ENCODE peak calls at places on chromosomes 3 and 15, in eight cellular contexts. One of them, this sample, is unnamed.
A peak's percentile ranks its signal among the peaks of the same experiment; 100 is the strongest.

GRCh38 chr3:14519406-14519805 is 20.7 kb downstream of the GRIP2 start:
- DNase-seq in astrocyte: no peak
- DNase-seq in cardiac muscle cell: no peak
- DNase-seq in foreskin fibroblast: no peak
- DNase-seq in lower leg skin: peak; percentile 31
- DNase-seq in PC-9: no peak
- DNase-seq in ovary: peak; percentile 5
- DNase-seq in right lobe of liver: no peak
- DNase-seq in this sample: no peak

GRCh38 chr3:40308725-40309438 is 625 bp upstream of the EIF1B start:
- DNase-seq in PC-9: no peak
- DNase-seq in foreskin fibroblast: no peak
- DNase-seq in ovary: no peak
- DNase-seq in cardiac muscle cell: no peak
- DNase-seq in right lobe of liver: no peak
- DNase-seq in lower leg skin: no peak
- DNase-seq in astrocyte: no peak
- DNase-seq in this sample: no peak

GRCh38 chr15:70428211-70428822 is 330.6 kb upstream of the TLE3 start:
- DNase-seq in foreskin fibroblast: no peak
- DNase-seq in ovary: no peak
- DNase-seq in PC-9: peak; percentile 56
- DNase-seq in cardiac muscle cell: no peak
- DNase-seq in astrocyte: no peak
- DNase-seq in right lobe of liver: no peak
- DNase-seq in lower leg skin: no peak
- DNase-seq in this sample: no peak

GRCh38 chr3:126886217-126886616 is 96.7 kb upstream of the PLXNA1 start:
- DNase-seq in astrocyte: peak; percentile 36
- DNase-seq in foreskin fibroblast: no peak
- DNase-seq in lower leg skin: no peak
- DNase-seq in ovary: no peak
- DNase-seq in PC-9: no peak
- DNase-seq in cardiac muscle cell: no peak
- DNase-seq in right lobe of liver: no peak
- DNase-seq in this sample: no peak

GRCh38 chr3:51718547-51719412 is 11.9 kb downstream of the GRM2 start:
- DNase-seq in PC-9: peak; percentile 43
- DNase-seq in cardiac muscle cell: peak; percentile 84
- DNase-seq in ovary: no peak
- DNase-seq in right lobe of liver: peak; percentile 82
- DNase-seq in lower leg skin: peak; percentile 84
- DNase-seq in foreskin fibroblast: peak; percentile 64
- DNase-seq in astrocyte: no peak
- DNase-seq in this sample: no peak

GRCh38 chr3:130488288-130488687 is 28.7 kb upstream of the COL6A6 start:
- DNase-seq in ovary: no peak
- DNase-seq in right lobe of liver: no peak
- DNase-seq in astrocyte: no peak
- DNase-seq in lower leg skin: no peak
- DNase-seq in PC-9: no peak
- DNase-seq in cardiac muscle cell: no peak
- DNase-seq in foreskin fibroblast: peak; percentile 44
- DNase-seq in this sample: no peak

GRCh38 chr3:22609139-22609538 is 594.0 kb upstream of the UBE2E2 start:
- DNase-seq in cardiac muscle cell: no peak
- DNase-seq in astrocyte: no peak
- DNase-seq in lower leg skin: no peak
- DNase-seq in foreskin fibroblast: peak; percentile 59
- DNase-seq in ovary: no peak
- DNase-seq in right lobe of liver: no peak
- DNase-seq in PC-9: no peak
- DNase-seq in this sample: no peak

GRCh38 chr3:197907196-197907595 is 42.8 kb upstream of the RPL35A start:
- DNase-seq in cardiac muscle cell: no peak
- DNase-seq in right lobe of liver: no peak
- DNase-seq in foreskin fibroblast: peak; percentile 51
- DNase-seq in PC-9: no peak
- DNase-seq in astrocyte: no peak
- DNase-seq in lower leg skin: peak; percentile 0
- DNase-seq in ovary: no peak
- DNase-seq in this sample: no peak

GRCh38 chr3:124266517-124266916 is 274.6 kb upstream of the ROPN1 start:
- DNase-seq in cardiac muscle cell: peak; percentile 48
- DNase-seq in right lobe of liver: no peak
- DNase-seq in foreskin fibroblast: no peak
- DNase-seq in astrocyte: no peak
- DNase-seq in lower leg skin: no peak
- DNase-seq in ovary: no peak
- DNase-seq in PC-9: no peak
- DNase-seq in this sample: no peak

GRCh38 chr15:94125131-94125530 is 106.2 kb upstream of the MCTP2 start:
- DNase-seq in foreskin fibroblast: peak; percentile 70
- DNase-seq in ovary: no peak
- DNase-seq in astrocyte: no peak
- DNase-seq in lower leg skin: no peak
- DNase-seq in cardiac muscle cell: no peak
- DNase-seq in PC-9: no peak
- DNase-seq in right lobe of liver: no peak
- DNase-seq in this sample: no peak

GRCh38 chr3:126134219-126134975 is 46.0 kb downstream of the ALDH1L1 start:
- DNase-seq in lower leg skin: peak; percentile 94
- DNase-seq in cardiac muscle cell: peak; percentile 82
- DNase-seq in astrocyte: peak; percentile 10
- DNase-seq in PC-9: no peak
- DNase-seq in right lobe of liver: peak; percentile 41
- DNase-seq in foreskin fibroblast: peak; percentile 75
- DNase-seq in ovary: peak; percentile 85
- DNase-seq in this sample: peak; percentile 25

GRCh38 chr15:48861813-48862431 is 16.0 kb upstream of the EID1 start:
- DNase-seq in lower leg skin: no peak
- DNase-seq in astrocyte: peak; percentile 52
- DNase-seq in cardiac muscle cell: peak; percentile 70
- DNase-seq in right lobe of liver: no peak
- DNase-seq in ovary: no peak
- DNase-seq in foreskin fibroblast: peak; percentile 86
- DNase-seq in PC-9: no peak
- DNase-seq in this sample: no peak

GRCh38 chr3:52527732-52528595 is 5.7 kb downstream of the NT5DC2 start:
- DNase-seq in cardiac muscle cell: no peak
- DNase-seq in lower leg skin: peak; percentile 74
- DNase-seq in right lobe of liver: peak; percentile 16
- DNase-seq in foreskin fibroblast: no peak
- DNase-seq in PC-9: no peak
- DNase-seq in astrocyte: no peak
- DNase-seq in ovary: no peak
- DNase-seq in this sample: peak; percentile 6

GRCh38 chr15:59247364-59247763 is 40.7 kb downstream of the LDHAL6B start:
- DNase-seq in lower leg skin: no peak
- DNase-seq in astrocyte: peak; percentile 47
- DNase-seq in right lobe of liver: peak; percentile 35
- DNase-seq in PC-9: peak; percentile 48
- DNase-seq in ovary: peak; percentile 30
- DNase-seq in foreskin fibroblast: peak; percentile 82
- DNase-seq in cardiac muscle cell: peak; percentile 89
- DNase-seq in this sample: no peak

GRCh38 chr15:66066005-66066404 is 187.5 kb downstream of the MEGF11 start:
- DNase-seq in cardiac muscle cell: no peak
- DNase-seq in PC-9: no peak
- DNase-seq in ovary: no peak
- DNase-seq in lower leg skin: peak; percentile 58
- DNase-seq in foreskin fibroblast: no peak
- DNase-seq in astrocyte: no peak
- DNase-seq in right lobe of liver: no peak
- DNase-seq in this sample: no peak

GRCh38 chr3:28745436-28745835 is 396.8 kb upstream of the AZI2 start:
- DNase-seq in astrocyte: peak; percentile 21
- DNase-seq in PC-9: no peak
- DNase-seq in right lobe of liver: no peak
- DNase-seq in cardiac muscle cell: no peak
- DNase-seq in ovary: no peak
- DNase-seq in lower leg skin: no peak
- DNase-seq in foreskin fibroblast: peak; percentile 10
- DNase-seq in this sample: no peak

GRCh38 chr15:99321477-99321876 is 70.2 kb downstream of the LRRC28 start:
- DNase-seq in lower leg skin: no peak
- DNase-seq in cardiac muscle cell: no peak
- DNase-seq in right lobe of liver: no peak
- DNase-seq in ovary: no peak
- DNase-seq in foreskin fibroblast: no peak
- DNase-seq in astrocyte: no peak
- DNase-seq in PC-9: no peak
- DNase-seq in this sample: no peak

GRCh38 chr15:99322643-99323405 is 71.5 kb downstream of the LRRC28 start:
- DNase-seq in ovary: no peak
- DNase-seq in lower leg skin: no peak
- DNase-seq in astrocyte: peak; percentile 31
- DNase-seq in cardiac muscle cell: no peak
- DNase-seq in right lobe of liver: no peak
- DNase-seq in PC-9: no peak
- DNase-seq in foreskin fibroblast: no peak
- DNase-seq in this sample: no peak

GRCh38 chr15:99326235-99326634 is 75.0 kb downstream of the LRRC28 start:
- DNase-seq in right lobe of liver: no peak
- DNase-seq in cardiac muscle cell: no peak
- DNase-seq in lower leg skin: no peak
- DNase-seq in ovary: no peak
- DNase-seq in PC-9: no peak
- DNase-seq in astrocyte: no peak
- DNase-seq in foreskin fibroblast: no peak
- DNase-seq in this sample: peak; percentile 16

GRCh38 chr15:99324700-99325099 is 73.4 kb downstream of the LRRC28 start:
- DNase-seq in lower leg skin: no peak
- DNase-seq in ovary: no peak
- DNase-seq in cardiac muscle cell: no peak
- DNase-seq in right lobe of liver: no peak
- DNase-seq in astrocyte: no peak
- DNase-seq in PC-9: no peak
- DNase-seq in foreskin fibroblast: no peak
- DNase-seq in this sample: no peak

GRCh38 chr15:99324082-99324620 is 72.9 kb downstream of the LRRC28 start:
- DNase-seq in astrocyte: peak; percentile 94
- DNase-seq in cardiac muscle cell: peak; percentile 56
- DNase-seq in foreskin fibroblast: peak; percentile 89
- DNase-seq in PC-9: peak; percentile 47
- DNase-seq in right lobe of liver: no peak
- DNase-seq in lower leg skin: no peak
- DNase-seq in ovary: no peak
- DNase-seq in this sample: peak; percentile 34
- H3K4me3 ChIP-seq in astrocyte: peak overlapping the region; percentile 45
- H3K4me3 ChIP-seq in cardiac muscle cell: no peak overlapping the region
- H3K4me3 ChIP-seq in foreskin fibroblast: no peak overlapping the region
- H3K4me3 ChIP-seq in PC-9: peak overlapping the region; percentile 39
- H3K4me3 ChIP-seq in right lobe of liver: no peak overlapping the region
- H3K4me3 ChIP-seq in lower leg skin: no peak overlapping the region
- H3K4me3 ChIP-seq in ovary: no peak overlapping the region
- H3K4me3 ChIP-seq in this sample: peak overlapping the region; percentile 34

GRCh38 chr3:131526801-131527347 is 24.1 kb upstream of the MRPL3 start:
- DNase-seq in ovary: peak; percentile 26
- DNase-seq in PC-9: no peak
- DNase-seq in foreskin fibroblast: peak; percentile 78
- DNase-seq in cardiac muscle cell: peak; percentile 46
- DNase-seq in astrocyte: peak; percentile 40
- DNase-seq in lower leg skin: no peak
- DNase-seq in right lobe of liver: peak; percentile 42
- DNase-seq in this sample: no peak
- TF ChIP-seq CTCF in ovary: no peak
- TF ChIP-seq CTCF in PC-9: peak; percentile 28
- TF ChIP-seq CTCF in foreskin fibroblast: peak; percentile 53
- TF ChIP-seq CTCF in cardiac muscle cell: peak; percentile 71
- TF ChIP-seq CTCF in astrocyte: peak; percentile 7
- TF ChIP-seq CTCF in lower leg skin: no peak
- TF ChIP-seq CTCF in right lobe of liver: no peak
- TF ChIP-seq CTCF in this sample: no peak

GRCh38 chr15:25849431-25849921 is 13.7 kb downstream of the ATP10A start:
- DNase-seq in foreskin fibroblast: peak; percentile 88
- DNase-seq in right lobe of liver: no peak
- DNase-seq in PC-9: no peak
- DNase-seq in astrocyte: peak; percentile 88
- DNase-seq in lower leg skin: no peak
- DNase-seq in ovary: peak; percentile 39
- DNase-seq in cardiac muscle cell: no peak
- DNase-seq in this sample: no peak

GRCh38 chr15:25848325-25848724 is 14.8 kb downstream of the ATP10A start:
- DNase-seq in ovary: no peak
- DNase-seq in PC-9: no peak
- DNase-seq in right lobe of liver: no peak
- DNase-seq in cardiac muscle cell: no peak
- DNase-seq in lower leg skin: no peak
- DNase-seq in foreskin fibroblast: no peak
- DNase-seq in astrocyte: no peak
- DNase-seq in this sample: no peak

GRCh38 chr15:25847066-25847465 is 16.1 kb downstream of the ATP10A start:
- DNase-seq in foreskin fibroblast: no peak
- DNase-seq in right lobe of liver: no peak
- DNase-seq in lower leg skin: no peak
- DNase-seq in cardiac muscle cell: no peak
- DNase-seq in astrocyte: no peak
- DNase-seq in PC-9: no peak
- DNase-seq in ovary: no peak
- DNase-seq in this sample: no peak

GRCh38 chr15:25850154-25851111 is 12.7 kb downstream of the ATP10A start:
- DNase-seq in cardiac muscle cell: peak; percentile 51
- DNase-seq in right lobe of liver: peak; percentile 58
- DNase-seq in lower leg skin: peak; percentile 94
- DNase-seq in foreskin fibroblast: peak; percentile 90
- DNase-seq in astrocyte: peak; percentile 64
- DNase-seq in PC-9: no peak
- DNase-seq in ovary: peak; percentile 64
- DNase-seq in this sample: peak; percentile 56

GRCh38 chr15:25848769-25849430 is 14.2 kb downstream of the ATP10A start:
- DNase-seq in ovary: no peak
- DNase-seq in PC-9: no peak
- DNase-seq in cardiac muscle cell: no peak
- DNase-seq in foreskin fibroblast: no peak
- DNase-seq in right lobe of liver: no peak
- DNase-seq in lower leg skin: no peak
- DNase-seq in astrocyte: no peak
- DNase-seq in this sample: no peak
- H3K4me3 ChIP-seq in ovary: no peak overlapping the region
- H3K4me3 ChIP-seq in PC-9: no peak overlapping the region
- H3K4me3 ChIP-seq in cardiac muscle cell: no peak overlapping the region
- H3K4me3 ChIP-seq in foreskin fibroblast: peak overlapping the region; percentile 58
- H3K4me3 ChIP-seq in right lobe of liver: no peak overlapping the region
- H3K4me3 ChIP-seq in lower leg skin: no peak overlapping the region
- H3K4me3 ChIP-seq in astrocyte: peak overlapping the region; percentile 56
- H3K4me3 ChIP-seq in this sample: no peak overlapping the region

DNA sequence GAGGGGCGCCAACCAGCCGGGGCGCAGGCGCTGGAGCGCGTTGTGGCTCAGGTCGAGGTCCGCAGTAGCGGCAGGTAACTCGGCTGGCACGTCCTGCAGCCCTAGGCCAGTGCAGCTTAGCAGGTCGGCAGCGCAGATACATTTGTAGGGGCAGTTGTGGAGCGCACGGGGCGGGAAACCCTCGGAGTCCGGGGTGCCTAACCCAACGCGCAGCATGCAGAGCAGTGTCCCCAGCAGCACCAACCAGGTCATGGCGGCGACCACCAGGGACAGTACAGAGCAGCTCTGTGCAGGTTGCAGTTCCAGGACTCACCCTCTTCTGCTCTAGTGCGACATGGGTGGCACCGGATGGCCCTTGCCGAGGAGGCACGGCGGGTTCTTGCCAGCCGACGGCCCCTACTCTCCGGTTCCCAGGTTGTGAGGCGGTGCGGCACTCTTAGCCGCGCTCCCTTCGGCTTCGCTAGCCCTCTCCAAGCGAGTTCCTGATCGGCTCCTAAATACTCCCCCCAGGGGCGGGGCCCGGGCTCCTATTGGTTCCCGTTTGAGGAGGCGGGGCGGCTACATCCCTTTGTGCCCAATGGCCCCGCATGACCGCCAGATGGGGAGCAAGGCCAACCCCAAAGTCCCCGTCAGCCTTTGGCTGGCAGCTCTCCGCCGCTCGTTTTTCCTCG is at the start of gene AMIGO3:
- DNase-seq in foreskin fibroblast: peak; percentile 97
- DNase-seq in PC-9: no peak
- DNase-seq in astrocyte: peak; percentile 80
- DNase-seq in right lobe of liver: peak; percentile 94
- DNase-seq in lower leg skin: peak; percentile 99
- DNase-seq in cardiac muscle cell: peak; percentile 97
- DNase-seq in ovary: peak; percentile 96
- DNase-seq in this sample: peak; percentile 92
- TF ChIP-seq CTCF in foreskin fibroblast: peak; percentile 30
- TF ChIP-seq CTCF in PC-9: no peak
- TF ChIP-seq CTCF in astrocyte: peak; percentile 24
- TF ChIP-seq CTCF in right lobe of liver: peak; percentile 50
- TF ChIP-seq CTCF in lower leg skin: no peak
- TF ChIP-seq CTCF in cardiac muscle cell: peak; percentile 34
- TF ChIP-seq CTCF in ovary: no peak
- TF ChIP-seq CTCF in this sample: peak; percentile 78